ENCODE peak calls at places on chromosomes 5 and 9, in ten cellular contexts. One of them, this sample, is unnamed.

GRCh38 chr9:127535834-127536233 is 76.2 kb upstream of the STXBP1 start:
- DNase-seq in upper lobe of left lung: no peak
- DNase-seq in AG04449: no peak
- DNase-seq in progenitor cell of endocrine pancreas: no peak
- DNase-seq in activated CD8-positive, alpha-beta memory T cell treated with anti-CD3 and anti-CD28 coated beads for 4 hours: no peak
- DNase-seq in stimulated activated effector memory CD8-positive, alpha-beta T cell treated with anti-CD3 and anti-CD28 coated beads, Interleukin-12 subunit alpha, Interleukin-12 subunit beta, amount 100 ng/mL, for 72 hours: no peak
- DNase-seq in MCF 10A: no peak
- DNase-seq in GM19239: no peak
- DNase-seq in lung: no peak
- DNase-seq in T-helper 2 cell: no peak
- DNase-seq in this sample: no peak

GRCh38 chr9:121748080-121748479 is 96.6 kb downstream of the DAB2IP start:
- DNase-seq in upper lobe of left lung: no peak
- DNase-seq in AG04449: no peak
- DNase-seq in progenitor cell of endocrine pancreas: no peak
- DNase-seq in activated CD8-positive, alpha-beta memory T cell treated with anti-CD3 and anti-CD28 coated beads for 4 hours: no peak
- DNase-seq in stimulated activated effector memory CD8-positive, alpha-beta T cell treated with anti-CD3 and anti-CD28 coated beads, Interleukin-12 subunit alpha, Interleukin-12 subunit beta, amount 100 ng/mL, for 72 hours: no peak
- DNase-seq in MCF 10A: no peak
- DNase-seq in GM19239: no peak
- DNase-seq in lung: no peak
- DNase-seq in T-helper 2 cell: no peak
- DNase-seq in this sample: no peak

GRCh38 chr5:170603578-170604565 is 100.1 kb downstream of the KCNIP1 start:
- DNase-seq in upper lobe of left lung: no peak
- DNase-seq in AG04449: no peak
- DNase-seq in progenitor cell of endocrine pancreas: peak; percentile 40
- DNase-seq in activated CD8-positive, alpha-beta memory T cell treated with anti-CD3 and anti-CD28 coated beads for 4 hours: no peak
- DNase-seq in stimulated activated effector memory CD8-positive, alpha-beta T cell treated with anti-CD3 and anti-CD28 coated beads, Interleukin-12 subunit alpha, Interleukin-12 subunit beta, amount 100 ng/mL, for 72 hours: peak; percentile 11
- DNase-seq in MCF 10A: peak; percentile 86
- DNase-seq in GM19239: peak; percentile 43
- DNase-seq in lung: no peak
- DNase-seq in T-helper 2 cell: no peak
- DNase-seq in this sample: no peak

GRCh38 chr5:17099946-17100345 is 117.5 kb upstream of the BASP1 start:
- DNase-seq in upper lobe of left lung: no peak
- DNase-seq in AG04449: no peak
- DNase-seq in progenitor cell of endocrine pancreas: no peak
- DNase-seq in activated CD8-positive, alpha-beta memory T cell treated with anti-CD3 and anti-CD28 coated beads for 4 hours: no peak
- DNase-seq in stimulated activated effector memory CD8-positive, alpha-beta T cell treated with anti-CD3 and anti-CD28 coated beads, Interleukin-12 subunit alpha, Interleukin-12 subunit beta, amount 100 ng/mL, for 72 hours: no peak
- DNase-seq in MCF 10A: no peak
- DNase-seq in GM19239: no peak
- DNase-seq in lung: no peak
- DNase-seq in T-helper 2 cell: no peak
- DNase-seq in this sample: no peak

GRCh38 chr9:61668846-61669245 is 479.0 kb downstream of the SPATA31A7 start:
- DNase-seq in upper lobe of left lung: no peak
- DNase-seq in AG04449: no peak
- DNase-seq in progenitor cell of endocrine pancreas: no peak
- DNase-seq in activated CD8-positive, alpha-beta memory T cell treated with anti-CD3 and anti-CD28 coated beads for 4 hours: no peak
- DNase-seq in stimulated activated effector memory CD8-positive, alpha-beta T cell treated with anti-CD3 and anti-CD28 coated beads, Interleukin-12 subunit alpha, Interleukin-12 subunit beta, amount 100 ng/mL, for 72 hours: no peak
- DNase-seq in MCF 10A: no peak
- DNase-seq in GM19239: no peak
- DNase-seq in lung: no peak
- DNase-seq in T-helper 2 cell: no peak
- DNase-seq in this sample: no peak

GRCh38 chr9:134922932-134923240 is 5.2 kb upstream of the FCN1 start:
- DNase-seq in upper lobe of left lung: no peak
- DNase-seq in AG04449: no peak
- DNase-seq in progenitor cell of endocrine pancreas: no peak
- DNase-seq in activated CD8-positive, alpha-beta memory T cell treated with anti-CD3 and anti-CD28 coated beads for 4 hours: no peak
- DNase-seq in stimulated activated effector memory CD8-positive, alpha-beta T cell treated with anti-CD3 and anti-CD28 coated beads, Interleukin-12 subunit alpha, Interleukin-12 subunit beta, amount 100 ng/mL, for 72 hours: no peak
- DNase-seq in MCF 10A: no peak
- DNase-seq in GM19239: no peak
- DNase-seq in lung: no peak
- DNase-seq in T-helper 2 cell: no peak
- DNase-seq in this sample: no peak

GRCh38 chr5:622359-622758 is 10.2 kb downstream of the CEP72 start:
- DNase-seq in upper lobe of left lung: peak; percentile 69
- DNase-seq in AG04449: no peak
- DNase-seq in progenitor cell of endocrine pancreas: no peak
- DNase-seq in activated CD8-positive, alpha-beta memory T cell treated with anti-CD3 and anti-CD28 coated beads for 4 hours: no peak
- DNase-seq in stimulated activated effector memory CD8-positive, alpha-beta T cell treated with anti-CD3 and anti-CD28 coated beads, Interleukin-12 subunit alpha, Interleukin-12 subunit beta, amount 100 ng/mL, for 72 hours: no peak
- DNase-seq in MCF 10A: no peak
- DNase-seq in GM19239: no peak
- DNase-seq in lung: no peak
- DNase-seq in T-helper 2 cell: no peak
- DNase-seq in this sample: no peak

GRCh38 chr5:171494452-171495121 is 75.1 kb downstream of the FGF18 start:
- DNase-seq in upper lobe of left lung: peak; percentile 83
- DNase-seq in AG04449: peak; percentile 10
- DNase-seq in progenitor cell of endocrine pancreas: no peak
- DNase-seq in activated CD8-positive, alpha-beta memory T cell treated with anti-CD3 and anti-CD28 coated beads for 4 hours: no peak
- DNase-seq in stimulated activated effector memory CD8-positive, alpha-beta T cell treated with anti-CD3 and anti-CD28 coated beads, Interleukin-12 subunit alpha, Interleukin-12 subunit beta, amount 100 ng/mL, for 72 hours: no peak
- DNase-seq in MCF 10A: peak; percentile 91
- DNase-seq in GM19239: no peak
- DNase-seq in lung: peak; percentile 44
- DNase-seq in T-helper 2 cell: no peak
- DNase-seq in this sample: no peak

GRCh38 chr5:145246961-145247744 is 588.0 kb downstream of the PRELID2 start:
- DNase-seq in upper lobe of left lung: no peak
- DNase-seq in AG04449: no peak
- DNase-seq in progenitor cell of endocrine pancreas: no peak
- DNase-seq in activated CD8-positive, alpha-beta memory T cell treated with anti-CD3 and anti-CD28 coated beads for 4 hours: no peak
- DNase-seq in stimulated activated effector memory CD8-positive, alpha-beta T cell treated with anti-CD3 and anti-CD28 coated beads, Interleukin-12 subunit alpha, Interleukin-12 subunit beta, amount 100 ng/mL, for 72 hours: no peak
- DNase-seq in MCF 10A: peak; percentile 70
- DNase-seq in GM19239: no peak
- DNase-seq in lung: no peak
- DNase-seq in T-helper 2 cell: no peak
- DNase-seq in this sample: no peak

GRCh38 chr5:45765561-45765960 is 69.4 kb upstream of the HCN1 start:
- DNase-seq in upper lobe of left lung: no peak
- DNase-seq in AG04449: no peak
- DNase-seq in progenitor cell of endocrine pancreas: no peak
- DNase-seq in activated CD8-positive, alpha-beta memory T cell treated with anti-CD3 and anti-CD28 coated beads for 4 hours: no peak
- DNase-seq in stimulated activated effector memory CD8-positive, alpha-beta T cell treated with anti-CD3 and anti-CD28 coated beads, Interleukin-12 subunit alpha, Interleukin-12 subunit beta, amount 100 ng/mL, for 72 hours: no peak
- DNase-seq in MCF 10A: no peak
- DNase-seq in GM19239: no peak
- DNase-seq in lung: no peak
- DNase-seq in T-helper 2 cell: no peak
- DNase-seq in this sample: no peak

GRCh38 chr5:143534764-143535159 is 131.3 kb upstream of the NR3C1 start:
- DNase-seq in upper lobe of left lung: no peak
- DNase-seq in AG04449: no peak
- DNase-seq in progenitor cell of endocrine pancreas: no peak
- DNase-seq in activated CD8-positive, alpha-beta memory T cell treated with anti-CD3 and anti-CD28 coated beads for 4 hours: no peak
- DNase-seq in stimulated activated effector memory CD8-positive, alpha-beta T cell treated with anti-CD3 and anti-CD28 coated beads, Interleukin-12 subunit alpha, Interleukin-12 subunit beta, amount 100 ng/mL, for 72 hours: no peak
- DNase-seq in MCF 10A: no peak
- DNase-seq in GM19239: no peak
- DNase-seq in lung: no peak
- DNase-seq in T-helper 2 cell: no peak
- DNase-seq in this sample: no peak

This sample was measured in memory B cell.